ENCODE peak calls at places on chromosomes 1 and 21, in six cellular contexts. H, Q, W, N, T and D are unnamed samples.

GRCh38 chr1:117570988-117571409 is 34.8 kb upstream of the TENT5C start:
- DNase-seq in H (no peak), N (no peak), Q (no peak), T (peak; percentile 53), W (no peak), D (no peak)

GRCh38 chr1:226111109-226111864 is 48.8 kb downstream of the H3-3A start:
- DNase-seq in T (no peak), N (no peak), W (no peak), H (no peak), Q (no peak), D (no peak)

GRCh38 chr1:152164542-152165136 is 5.6 kb upstream of the RPTN start:
- DNase-seq in W (no peak), N (no peak), Q (no peak), T (no peak), H (no peak), D (no peak)

GRCh38 chr1:60903591-60903990 is 178.8 kb upstream of the NFIA start:
- DNase-seq in N (no peak), W (no peak), T (no peak), Q (peak; percentile 67), H (no peak), D (no peak)

GRCh38 chr1:41740058-41740457 is 178.7 kb downstream of the HIVEP3 start:
- DNase-seq in W (no peak), N (no peak), T (no peak), H (no peak), Q (no peak), D (no peak)

GRCh38 chr1:54848134-54848948 is 38.7 kb downstream of the DHCR24 start:
- DNase-seq in T (peak; percentile 10), N (no peak), Q (no peak), W (no peak), H (no peak), D (no peak)

GRCh38 chr1:164510435-164510834 is 48.5 kb upstream of the PBX1 start:
- DNase-seq in H (peak; percentile 33), N (peak; percentile 10), T (no peak), Q (no peak), W (no peak), D (peak; percentile 9)

GRCh38 chr1:222995620-222996306 is 147.3 kb downstream of the TLR5 start:
- DNase-seq in Q (no peak), T (no peak), H (no peak), N (no peak), W (no peak), D (no peak)

GRCh38 chr1:8984990-8985389 is 39.3 kb downstream of the CA6 start:
- DNase-seq in H (no peak), W (no peak), T (no peak), Q (no peak), N (no peak), D (no peak)

GRCh38 chr1:113929750-113930498 is 800 bp downstream of the HIPK1 start:
- DNase-seq in N (peak; percentile 38), Q (no peak), W (peak; percentile 80), H (peak; percentile 51), T (peak; percentile 57), D (peak; percentile 54)

GRCh38 chr1:93579891-93580290 is 101.7 kb downstream of the BCAR3 start:
- DNase-seq in T (peak; percentile 82), W (no peak), N (peak; percentile 60), H (peak; percentile 92), Q (peak; percentile 34), D (peak; percentile 92)

GRCh38 chr1:186082235-186082937 is 292.7 kb downstream of the TPR start:
- DNase-seq in N (peak; percentile 79), H (peak; percentile 76), T (peak; percentile 55), W (peak; percentile 22), Q (peak; percentile 38), D (peak; percentile 99)

GRCh38 chr1:157992813-157993178 is 649 bp upstream of the KIRREL1 start:
- DNase-seq in N (no peak), T (no peak), H (no peak), Q (peak; percentile 13), W (no peak), D (peak; percentile 61)

GRCh38 chr1:2230781-2231666 is 2.9 kb downstream of the SKI start:
- DNase-seq in H (peak; percentile 57), T (no peak), W (no peak), Q (no peak), N (no peak), D (no peak)

GRCh38 chr1:111648826-111649225 is 29.2 kb downstream of the RAP1A start:
- DNase-seq in H (no peak), T (no peak), W (no peak), N (no peak), Q (peak; percentile 31), D (no peak)

GRCh38 chr1:32801096-32801713 is 16.0 kb downstream of the YARS1 start:
- DNase-seq in H (peak; percentile 50), N (no peak), W (no peak), Q (no peak), T (no peak), D (no peak)

GRCh38 chr1:114134518-114134917 is 19.2 kb downstream of the SYT6 start:
- DNase-seq in N (no peak), T (no peak), H (no peak), W (no peak), Q (no peak), D (no peak)

GRCh38 chr1:199272690-199273089 is 633.9 kb downstream of the PTPRC start:
- DNase-seq in W (no peak), T (no peak), N (peak; percentile 83), H (peak; percentile 87), Q (peak; percentile 9), D (peak; percentile 93)

GRCh38 chr1:157270705-157271274 is 132.6 kb upstream of the ETV3 start:
- DNase-seq in H (no peak), T (no peak), N (no peak), W (no peak), Q (no peak), D (no peak)

GRCh38 chr1:228097333-228098081 is 5.6 kb downstream of the C1orf35 start:
- DNase-seq in N (no peak), T (no peak), W (no peak), H (no peak), Q (no peak), D (no peak)

GRCh38 chr1:19169642-19170041 is 40.4 kb downstream of the UBR4 start:
- DNase-seq in H (peak; percentile 25), W (no peak), T (no peak), Q (no peak), N (no peak), D (no peak)

GRCh38 chr1:86487131-86487804 is 18.5 kb downstream of the CLCA1 start:
- DNase-seq in W (no peak), N (no peak), Q (peak; percentile 24), T (no peak), H (peak; percentile 75), D (no peak)

GRCh38 chr1:156643266-156644092 is 1.6 kb downstream of the BCAN start:
- DNase-seq in W (no peak), N (no peak), T (no peak), H (no peak), Q (no peak), D (no peak)

GRCh38 chr1:5348732-5349465 is 643.3 kb downstream of the NPHP4 start:
- DNase-seq in H (no peak), T (no peak), W (no peak), Q (no peak), N (no peak), D (no peak)

GRCh38 chr1:226100436-226101347 is 38.2 kb downstream of the H3-3A start:
- DNase-seq in Q (peak; percentile 47), H (peak; percentile 72), W (no peak), N (peak; percentile 37), T (no peak), D (peak; percentile 55)

GRCh38 chr21:36813071-36813470 is 114.2 kb downstream of the SIM2 start:
- DNase-seq in Q (no peak), H (no peak), N (no peak), W (no peak), T (no peak), D (no peak)

GRCh38 chr1:246681822-246682221 is 42.4 kb upstream of the SCCPDH start:
- DNase-seq in H (no peak), W (no peak), N (no peak), T (no peak), Q (peak; percentile 72), D (no peak)

GRCh38 chr21:43203523-43204080 is 34.8 kb downstream of the CRYAA start:
- DNase-seq in N (no peak), T (peak; percentile 25), W (no peak), Q (no peak), H (no peak), D (no peak)

GRCh38 chr1:183303901-183304300 is 114.3 kb downstream of the NMNAT2 start:
- DNase-seq in N (no peak), W (no peak), H (no peak), T (no peak), Q (no peak), D (no peak)

GRCh38 chr1:8217011-8217711 is 100.8 kb upstream of the SLC45A1 start:
- DNase-seq in Q (peak; percentile 51), T (no peak), N (no peak), H (peak; percentile 44), W (no peak), D (peak; percentile 47)

GRCh38 chr1:69569281-69569970 is 1.7 kb downstream of the LRRC7 start:
- DNase-seq in Q (no peak), N (no peak), H (no peak), T (no peak), W (no peak), D (no peak)

GRCh38 chr1:183443025-183443424 is 24.8 kb upstream of the NMNAT2 start:
- DNase-seq in N (no peak), W (no peak), H (no peak), T (no peak), Q (no peak), D (peak; percentile 19)

GRCh38 chr21:39048064-39048463 is 135.2 kb downstream of the PSMG1 start:
- DNase-seq in Q (no peak), N (no peak), T (no peak), W (no peak), H (peak; percentile 56), D (peak; percentile 59)